ENCODE peak calls at places on chromosomes 7 and 10, in four cellular contexts. M is LNCaP clone FGC, D is endothelial cell, A is esophagus muscularis mucosa. K is an unnamed sample.

GRCh38 chr7:209846-210245 is 17.5 kb downstream of the FAM20C start:
- DNase-seq in M (no peak), D (no peak), A (no peak), K (no peak)

GRCh38 chr10:23643396-23643795 is 204.5 kb downstream of the OTUD1 start:
- DNase-seq in M (no peak), D (no peak), A (no peak), K (no peak)

GRCh38 chr10:49508249-49508648 is 30.7 kb downstream of the ERCC6 start:
- DNase-seq in M (no peak), D (no peak), A (no peak), K (no peak)

GRCh38 chr7:67857698-67858097 is 861.1 kb downstream of the TYW1 start:
- DNase-seq in M (no peak), D (no peak), A (no peak), K (no peak)

GRCh38 chr7:114930829-114931655 is 9.1 kb downstream of the MDFIC start:
- DNase-seq in M (no peak), D (no peak), A (no peak), K (no peak)

GRCh38 chr7:69861233-69861632 is 263.0 kb downstream of the AUTS2 start:
- DNase-seq in M (no peak), D (no peak), A (no peak), K (no peak)

GRCh38 chr7:99218406-99219184 is 10.7 kb upstream of the KPNA7 start:
- DNase-seq in M (no peak), D (no peak), A (no peak), K (no peak)

GRCh38 chr10:34045571-34046190 is 711.2 kb upstream of the NRP1 start:
- DNase-seq in M (no peak), D (no peak), A (no peak), K (no peak)

GRCh38 chr10:133230387-133231195 is 574 bp downstream of the UTF1 start:
- DNase-seq in M (no peak), D (no peak), A (no peak), K (no peak)

GRCh38 chr7:93142127-93142526 is 6.1 kb downstream of the SAMD9L start:
- DNase-seq in M (no peak), D (no peak), A (no peak), K (no peak)

GRCh38 chr7:41567350-41568114 is 135.4 kb downstream of the INHBA start:
- DNase-seq in M (no peak), D (no peak), A (no peak), K (no peak)

GRCh38 chr7:2048531-2048930 is 184.2 kb downstream of the MAD1L1 start:
- DNase-seq in M (no peak), D (no peak), A (no peak), K (no peak)

GRCh38 chr7:155789001-155789725 is 23.1 kb downstream of the SHH start:
- DNase-seq in M (no peak), D (no peak), A (no peak), K (no peak)

GRCh38 chr7:36149694-36150452 is 3.2 kb upstream of the EEPD1 start:
- DNase-seq in M (no peak), D (no peak), A (peak; percentile 45), K (no peak)

GRCh38 chr10:67665491-67665890 is 30.5 kb downstream of the CTNNA3 start:
- DNase-seq in M (no peak), D (no peak), A (no peak), K (no peak)

GRCh38 chr10:76779821-76780281 is 857.8 kb downstream of the KCNMA1 start:
- DNase-seq in M (no peak), D (no peak), A (no peak), K (no peak)

GRCh38 chr10:117775478-117775877 is 232.9 kb downstream of the EMX2 start:
- DNase-seq in M (no peak), D (no peak), A (no peak), K (no peak)

GRCh38 chr10:131022981-131023380 is 288.5 kb downstream of the TCERG1L start:
- DNase-seq in M (no peak), D (no peak), A (no peak), K (no peak)

DNA sequence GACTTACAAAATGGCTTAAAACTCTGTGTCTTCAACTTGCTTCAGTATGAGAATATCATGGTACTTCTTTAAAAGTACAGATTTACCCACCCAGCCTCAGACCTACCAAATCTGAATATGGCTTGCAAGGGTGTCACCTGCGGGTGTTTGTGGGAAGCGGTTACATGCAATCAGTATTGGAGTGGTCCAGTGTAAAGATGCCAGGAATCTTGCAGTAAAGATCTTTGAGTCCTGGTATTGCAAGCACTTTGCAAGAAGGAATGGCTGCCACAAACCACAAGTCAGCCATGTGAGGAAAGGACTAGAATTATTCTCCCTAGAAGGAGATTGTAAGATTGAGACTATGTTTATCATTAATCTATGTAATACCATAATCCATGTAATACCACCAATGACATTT is 115.1 kb downstream of the PON1 start:
- DNase-seq in M (no peak), D (no peak), A (no peak), K (no peak)
- TF ChIP-seq CTCF in M (no peak), D (no peak), A (no peak), K (no peak)

GRCh38 chr10:128843972-128844371 is 623.1 kb upstream of the MGMT start:
- DNase-seq in M (peak; percentile 37), D (no peak), A (no peak), K (no peak)
- TF ChIP-seq CTCF in M (peak; percentile 29), D (peak; percentile 23), A (no peak), K (no peak)

DNA sequence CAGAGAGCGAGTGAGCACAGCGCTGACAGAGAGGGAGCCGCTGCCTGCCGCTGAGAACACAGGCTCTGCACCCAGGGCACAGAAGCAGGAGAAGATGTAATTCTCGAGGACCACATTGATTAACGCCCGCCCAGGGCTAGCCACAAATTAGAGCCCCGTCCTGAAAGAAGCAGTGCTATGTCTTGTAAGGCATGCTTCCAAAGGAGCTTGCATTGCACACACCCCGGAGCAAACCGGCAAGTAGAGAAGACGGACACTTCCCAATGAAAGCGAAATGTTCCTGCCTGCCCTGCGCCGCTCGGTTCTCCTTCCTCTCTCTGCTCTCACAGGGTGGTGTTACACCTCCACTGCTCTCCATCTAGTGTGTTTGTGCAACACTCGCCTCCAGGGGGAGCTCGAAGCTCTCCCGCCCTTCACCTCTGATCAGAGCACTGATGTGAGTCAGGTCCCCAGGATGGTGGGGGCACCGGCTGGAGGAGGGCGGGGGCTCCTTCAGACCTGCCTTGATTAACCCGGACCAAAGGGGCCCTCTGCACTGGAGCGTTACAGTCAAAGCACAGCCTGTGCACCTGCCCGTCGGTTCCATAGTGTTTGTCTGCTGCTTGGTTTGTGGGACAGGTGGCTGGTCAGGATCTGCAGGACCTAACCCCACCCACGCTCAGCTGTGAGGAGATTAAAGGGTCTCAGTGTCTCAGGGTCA is 316.5 kb downstream of the ADARB2 start:
- DNase-seq in M (peak; percentile 55), D (peak; percentile 84), A (no peak), K (peak; percentile 92)
- TF ChIP-seq CTCF in M (peak; percentile 97), D (peak; percentile 78), A (peak; percentile 49), K (peak; percentile 95)

GRCh38 chr7:24797270-24797669 is 40.0 kb upstream of the GSDME start:
- DNase-seq in M (no peak), D (no peak), A (peak; percentile 68), K (no peak)
- TF ChIP-seq CTCF in M (no peak), D (no peak), A (no peak), K (no peak)

DNA sequence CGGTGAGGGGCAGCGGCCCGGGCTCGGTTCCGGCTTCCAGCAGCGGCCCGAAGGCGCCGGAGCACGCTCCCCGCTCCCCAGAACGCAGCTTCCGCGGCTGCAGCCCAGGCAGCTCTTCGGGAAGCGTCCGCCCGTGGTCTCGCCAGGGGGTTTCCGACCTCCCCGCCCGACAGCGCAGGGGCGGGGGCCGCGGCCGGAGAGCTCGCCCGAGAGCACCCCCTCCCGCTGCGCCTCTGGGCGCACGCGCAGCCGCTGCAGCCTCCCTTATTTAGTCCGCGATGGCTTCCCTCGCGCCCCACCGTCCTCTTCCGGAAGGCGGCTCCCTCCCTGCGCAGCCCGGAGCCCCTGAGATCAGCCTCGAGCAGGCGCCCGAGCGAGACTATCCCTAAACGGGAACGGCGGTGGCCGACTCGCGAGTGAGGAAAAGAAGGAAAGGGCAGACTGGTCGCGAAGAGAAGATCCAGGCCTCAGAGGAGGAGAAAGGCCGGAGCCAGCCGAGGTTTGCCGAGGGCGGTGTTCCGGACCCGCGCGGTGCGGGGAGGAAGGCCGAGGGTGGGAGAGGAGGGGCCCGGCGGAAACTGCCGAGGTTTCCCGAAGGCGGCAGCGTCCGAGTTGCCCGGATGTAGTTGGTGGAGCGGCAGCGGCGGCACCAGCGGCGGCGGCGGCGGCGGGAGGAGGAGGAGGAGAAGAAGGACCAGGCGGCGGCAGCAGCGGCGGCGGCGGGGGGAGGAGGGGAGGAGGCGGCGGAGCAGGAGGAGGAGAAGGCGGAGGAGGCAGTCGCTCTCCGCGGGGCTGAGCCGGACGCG is at the start of gene WAC:
- DNase-seq in M (peak; percentile 79), D (peak; percentile 98), A (peak; percentile 98), K (peak; percentile 99)
- TF ChIP-seq CTCF in M (peak; percentile 8), D (peak; percentile 12), A (peak; percentile 18), K (no peak)

GRCh38 chr10:101495324-101495925 is 92.6 kb downstream of the POLL start:
- DNase-seq in M (no peak), D (no peak), A (no peak), K (no peak)
- TF ChIP-seq CTCF in M (peak; percentile 60), D (no peak), A (no peak), K (peak; percentile 48)

GRCh38 chr7:22725585-22725984 is 1.4 kb upstream of the IL6 start:
- DNase-seq in M (peak; percentile 14), D (no peak), A (no peak), K (no peak)
- TF ChIP-seq CTCF in M (peak; percentile 32), D (no peak), A (no peak), K (no peak)

GRCh38 chr10:73232887-73233286 is 14.2 kb downstream of the DNAJC9 start:
- DNase-seq in M (no peak), D (peak; percentile 16), A (no peak), K (no peak)
- TF ChIP-seq CTCF in M (no peak), D (no peak), A (no peak), K (peak; percentile 8)

GRCh38 chr7:47580811-47581331 is 1.0 kb downstream of the TNS3 start:
- DNase-seq in M (no peak), D (no peak), A (no peak), K (no peak)
- TF ChIP-seq CTCF in M (no peak), D (no peak), A (no peak), K (no peak)